ENCODE peak calls at places on chromosomes 12 and 14, in four cellular contexts. One of them, this sample, is unnamed.
A peak's percentile ranks its signal among the peaks of the same experiment; 100 is the strongest.

GRCh38 chr14:55388160-55388559 is 23.5 kb downstream of the ATG14 start:
- DNase-seq in WTC11: no peak
- DNase-seq in GM12878: no peak
- DNase-seq in K562: no peak
- DNase-seq in this sample: no peak

GRCh38 chr12:44603701-44604100 is 272.4 kb downstream of the NELL2 start:
- DNase-seq in WTC11: no peak
- DNase-seq in GM12878: no peak
- DNase-seq in K562: no peak
- DNase-seq in this sample: no peak

GRCh38 chr12:2145433-2145832 is 92.6 kb downstream of the CACNA1C start:
- DNase-seq in WTC11: no peak
- DNase-seq in GM12878: no peak
- DNase-seq in K562: no peak
- DNase-seq in this sample: no peak

GRCh38 chr12:29582677-29583076 is 85.2 kb upstream of the OVCH1 start:
- DNase-seq in WTC11: no peak
- DNase-seq in GM12878: no peak
- DNase-seq in K562: no peak
- DNase-seq in this sample: no peak

GRCh38 chr12:2112401-2112800 is 59.6 kb downstream of the CACNA1C start:
- DNase-seq in WTC11: no peak
- DNase-seq in GM12878: no peak
- DNase-seq in K562: no peak
- DNase-seq in this sample: no peak

GRCh38 chr14:56121786-56122185 is 3.6 kb downstream of the PELI2 start:
- DNase-seq in WTC11: no peak
- DNase-seq in GM12878: no peak
- DNase-seq in K562: no peak
- DNase-seq in this sample: no peak

GRCh38 chr12:9041321-9041720 is 52.0 kb downstream of the KLRG1 start:
- DNase-seq in WTC11: no peak
- DNase-seq in GM12878: no peak
- DNase-seq in K562: no peak
- DNase-seq in this sample: no peak

GRCh38 chr12:58988643-58989042 is 68.3 kb upstream of the LRIG3 start:
- DNase-seq in WTC11: no peak
- DNase-seq in GM12878: no peak
- DNase-seq in K562: no peak
- DNase-seq in this sample: no peak

GRCh38 chr12:112973016-112973711 is 5.2 kb upstream of the OAS2 start:
- DNase-seq in WTC11: no peak
- DNase-seq in GM12878: no peak
- DNase-seq in K562: no peak
- DNase-seq in this sample: no peak

GRCh38 chr14:80996049-80996901 is 40.9 kb downstream of the TSHR start:
- DNase-seq in WTC11: no peak
- DNase-seq in GM12878: no peak
- DNase-seq in K562: peak; percentile 25
- DNase-seq in this sample: peak; percentile 66

GRCh38 chr12:19737019-19737418 is 297.7 kb downstream of the AEBP2 start:
- DNase-seq in WTC11: no peak
- DNase-seq in GM12878: no peak
- DNase-seq in K562: no peak
- DNase-seq in this sample: no peak

GRCh38 chr12:115437061-115437567 is 753.1 kb upstream of the TBX3 start:
- DNase-seq in WTC11: no peak
- DNase-seq in GM12878: no peak
- DNase-seq in K562: no peak
- DNase-seq in this sample: peak; percentile 80

GRCh38 chr12:120774169-120774916 is 48.7 kb downstream of the ACADS start:
- DNase-seq in WTC11: no peak
- DNase-seq in GM12878: no peak
- DNase-seq in K562: no peak
- DNase-seq in this sample: no peak

GRCh38 chr12:65156366-65156831 is 13.0 kb upstream of the LEMD3 start:
- DNase-seq in WTC11: no peak
- DNase-seq in GM12878: peak; percentile 77
- DNase-seq in K562: no peak
- DNase-seq in this sample: no peak

GRCh38 chr14:94345344-94346072 is 22.4 kb upstream of the SERPINA6 start:
- DNase-seq in WTC11: no peak
- DNase-seq in GM12878: no peak
- DNase-seq in K562: no peak
- DNase-seq in this sample: peak; percentile 68

GRCh38 chr14:61561657-61562276 is 133.5 kb upstream of the HIF1A start:
- DNase-seq in WTC11: no peak
- DNase-seq in GM12878: no peak
- DNase-seq in K562: no peak
- DNase-seq in this sample: peak; percentile 94

GRCh38 chr14:50061664-50062437 is 54.5 kb downstream of the VCPKMT start:
- DNase-seq in WTC11: no peak
- DNase-seq in GM12878: peak; percentile 84
- DNase-seq in K562: no peak
- DNase-seq in this sample: peak; percentile 76

GRCh38 chr14:96902004-96902403 is 104.8 kb downstream of the VRK1 start:
- DNase-seq in WTC11: no peak
- DNase-seq in GM12878: no peak
- DNase-seq in K562: no peak
- DNase-seq in this sample: no peak

GRCh38 chr12:42140901-42141300 is 3.8 kb downstream of the GXYLT1 start:
- DNase-seq in WTC11: no peak
- DNase-seq in GM12878: no peak
- DNase-seq in K562: no peak
- DNase-seq in this sample: peak; percentile 81

GRCh38 chr12:58148405-58148804 is 207.0 kb downstream of the ATP23 start:
- DNase-seq in WTC11: no peak
- DNase-seq in GM12878: no peak
- DNase-seq in K562: peak; percentile 16
- DNase-seq in this sample: no peak

GRCh38 chr14:94769413-94770250 is at the start of gene GSC:
- DNase-seq in WTC11: peak; percentile 70
- DNase-seq in GM12878: no peak
- DNase-seq in K562: no peak
- DNase-seq in this sample: no peak

GRCh38 chr12:71214511-71215285 is 56.9 kb upstream of the TSPAN8 start:
- DNase-seq in WTC11: no peak
- DNase-seq in GM12878: no peak
- DNase-seq in K562: no peak
- DNase-seq in this sample: peak; percentile 18

GRCh38 chr14:28766505-28767238 is at the start of gene FOXG1:
- DNase-seq in WTC11: peak; percentile 64
- DNase-seq in GM12878: no peak
- DNase-seq in K562: peak; percentile 79
- DNase-seq in this sample: no peak

GRCh38 chr14:70093156-70093555 is 95.6 kb downstream of the SLC8A3 start:
- DNase-seq in WTC11: no peak
- DNase-seq in GM12878: no peak
- DNase-seq in K562: no peak
- DNase-seq in this sample: no peak

GRCh38 chr12:27981874-27982273 is 9.3 kb upstream of the PTHLH start:
- DNase-seq in WTC11: no peak
- DNase-seq in GM12878: no peak
- DNase-seq in K562: no peak
- DNase-seq in this sample: no peak

GRCh38 chr12:51392556-51393237 is 1.5 kb upstream of the GALNT6 start:
- DNase-seq in WTC11: peak; percentile 57
- DNase-seq in GM12878: no peak
- DNase-seq in K562: no peak
- DNase-seq in this sample: no peak

GRCh38 chr12:5796171-5797091 is 148.6 kb downstream of the ANO2 start:
- DNase-seq in WTC11: peak; percentile 85
- DNase-seq in GM12878: no peak
- DNase-seq in K562: peak; percentile 51
- DNase-seq in this sample: peak; percentile 5

GRCh38 chr12:43336962-43337555 is 214.9 kb downstream of the ADAMTS20 start:
- DNase-seq in WTC11: no peak
- DNase-seq in GM12878: no peak
- DNase-seq in K562: no peak
- DNase-seq in this sample: no peak

GRCh38 chr12:9651265-9651729 is 18.2 kb upstream of the CLEC2D start:
- DNase-seq in WTC11: no peak
- DNase-seq in GM12878: no peak
- DNase-seq in K562: no peak
- DNase-seq in this sample: no peak

GRCh38 chr14:74881425-74882102 is at the start of gene DLST:
- DNase-seq in WTC11: peak; percentile 89
- DNase-seq in GM12878: peak; percentile 39
- DNase-seq in K562: peak; percentile 91
- DNase-seq in this sample: peak; percentile 67

GRCh38 chr14:55180006-55180405 is 11.4 kb downstream of the DLGAP5 start:
- DNase-seq in WTC11: no peak
- DNase-seq in GM12878: no peak
- DNase-seq in K562: no peak
- DNase-seq in this sample: no peak

GRCh38 chr14:68594737-68595380 is 198.0 kb downstream of the ZFP36L1 start:
- DNase-seq in WTC11: no peak
- DNase-seq in GM12878: no peak
- DNase-seq in K562: no peak
- DNase-seq in this sample: no peak

GRCh38 chr12:89789862-89790261 is 81.2 kb upstream of the ATP2B1 start:
- DNase-seq in WTC11: no peak
- DNase-seq in GM12878: peak; percentile 43
- DNase-seq in K562: no peak
- DNase-seq in this sample: no peak

GRCh38 chr12:47896022-47896421 is 8.8 kb downstream of the VDR start:
- DNase-seq in WTC11: no peak
- DNase-seq in GM12878: no peak
- DNase-seq in K562: no peak
- DNase-seq in this sample: no peak

GRCh38 chr12:47894652-47895051 is 10.1 kb downstream of the VDR start:
- DNase-seq in WTC11: no peak
- DNase-seq in GM12878: no peak
- DNase-seq in K562: no peak
- DNase-seq in this sample: no peak

GRCh38 chr12:47899466-47899865 is 5.3 kb downstream of the VDR start:
- DNase-seq in WTC11: no peak
- DNase-seq in GM12878: no peak
- DNase-seq in K562: no peak
- DNase-seq in this sample: no peak

GRCh38 chr12:47894068-47894467 is 10.7 kb downstream of the VDR start:
- DNase-seq in WTC11: no peak
- DNase-seq in GM12878: no peak
- DNase-seq in K562: no peak
- DNase-seq in this sample: no peak

GRCh38 chr12:47896633-47897032 is 8.2 kb downstream of the VDR start:
- DNase-seq in WTC11: peak; percentile 24
- DNase-seq in GM12878: no peak
- DNase-seq in K562: no peak
- DNase-seq in this sample: no peak
- TF ChIP-seq ATF2 in WTC11: no peak
- TF ChIP-seq ATF2 in GM12878: no peak
- TF ChIP-seq ATF2 in K562: no peak
- TF ChIP-seq ATF2 in this sample: no peak

GRCh38 chr12:75798527-75798926 is 233.0 kb downstream of the PHLDA1 start:
- DNase-seq in WTC11: no peak
- DNase-seq in GM12878: no peak
- DNase-seq in K562: no peak
- DNase-seq in this sample: peak; percentile 60
- TF ChIP-seq ETV6 in WTC11: no peak
- TF ChIP-seq ETV6 in GM12878: no peak
- TF ChIP-seq ETV6 in K562: no peak
- TF ChIP-seq ETV6 in this sample: no peak

GRCh38 chr14:105087963-105088811 is 23.0 kb upstream of the GPR132 start:
- DNase-seq in WTC11: peak; percentile 66
- DNase-seq in GM12878: no peak
- DNase-seq in K562: peak; percentile 23
- DNase-seq in this sample: peak; percentile 40
- TF ChIP-seq ATF2 in WTC11: no peak
- TF ChIP-seq ATF2 in GM12878: no peak
- TF ChIP-seq ATF2 in K562: no peak
- TF ChIP-seq ATF2 in this sample: no peak

GRCh38 chr12:62519043-62519442 is 52.4 kb downstream of the MON2 start:
- DNase-seq in WTC11: no peak
- DNase-seq in GM12878: no peak
- DNase-seq in K562: no peak
- DNase-seq in this sample: no peak

GRCh38 chr12:62523619-62524018 is 57.0 kb downstream of the MON2 start:
- DNase-seq in WTC11: no peak
- DNase-seq in GM12878: no peak
- DNase-seq in K562: no peak
- DNase-seq in this sample: no peak

GRCh38 chr12:62525306-62525705 is 58.7 kb downstream of the MON2 start:
- DNase-seq in WTC11: no peak
- DNase-seq in GM12878: no peak
- DNase-seq in K562: no peak
- DNase-seq in this sample: no peak

GRCh38 chr12:62520361-62520760 is 53.7 kb downstream of the MON2 start:
- DNase-seq in WTC11: no peak
- DNase-seq in GM12878: no peak
- DNase-seq in K562: no peak
- DNase-seq in this sample: no peak

DNA sequence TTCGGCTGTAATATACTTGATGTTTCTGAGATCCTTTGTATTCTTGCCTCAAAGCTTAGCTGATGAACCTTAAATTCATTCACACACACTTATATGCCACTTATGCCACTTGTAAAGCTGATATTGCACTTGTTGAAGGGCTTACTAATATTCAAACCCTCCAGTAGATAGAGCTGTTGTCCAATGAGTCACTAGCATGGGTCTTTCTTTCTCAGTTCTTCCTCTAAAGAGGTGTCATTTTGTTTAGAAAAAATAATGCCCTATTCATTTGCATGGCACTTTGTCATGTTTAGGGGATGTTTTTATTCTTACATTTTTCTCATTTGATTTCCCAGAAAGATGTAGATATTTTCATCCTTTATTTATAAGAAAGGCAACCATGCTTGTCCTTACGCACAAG is 56.4 kb downstream of the MON2 start:
- DNase-seq in WTC11: no peak
- DNase-seq in GM12878: no peak
- DNase-seq in K562: no peak
- DNase-seq in this sample: no peak
- TF ChIP-seq ETV6 in WTC11: no peak
- TF ChIP-seq ETV6 in GM12878: no peak
- TF ChIP-seq ETV6 in K562: no peak
- TF ChIP-seq ETV6 in this sample: no peak

DNA sequence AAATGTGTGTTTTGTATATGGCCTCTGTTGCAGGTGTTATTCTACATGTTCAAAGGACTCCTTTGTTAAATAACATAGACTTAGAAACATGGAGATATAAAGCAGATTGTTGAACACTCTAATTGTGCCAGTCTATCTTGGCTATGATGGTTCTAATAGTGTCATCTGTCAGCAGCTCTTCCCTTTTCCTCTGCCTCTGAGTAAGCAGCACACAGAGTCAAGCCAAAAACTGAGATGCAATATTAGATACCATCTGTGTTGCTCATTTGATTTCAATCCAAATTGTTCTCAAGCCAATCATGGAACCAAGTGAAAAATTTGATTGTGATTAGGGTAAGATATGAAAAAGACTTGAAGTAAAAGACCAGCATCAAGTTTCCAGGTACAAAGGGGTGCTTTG is 871.1 kb upstream of the MGAT4C start:
- DNase-seq in WTC11: no peak
- DNase-seq in GM12878: no peak
- DNase-seq in K562: no peak
- DNase-seq in this sample: no peak
- TF ChIP-seq ATF2 in WTC11: no peak
- TF ChIP-seq ATF2 in GM12878: no peak
- TF ChIP-seq ATF2 in K562: no peak
- TF ChIP-seq ATF2 in this sample: no peak